ENCODE peak calls at places on chromosomes 13 and 19, in six cellular contexts. K is AG09309; R is fibroblast of pulmonary artery; H is hypothalamus; Q is COLO829; B is activated naive CD8-positive, alpha-beta T cell treated with anti-CD3 and anti-CD28 coated beads for 36 hours. Y is an unnamed sample.

GRCh38 chr19:56639217-56639616 is 3.7 kb upstream of the SMIM17 start:
- DNase-seq in Q (no peak), H (no peak), K (no peak), B (no peak), R (peak; percentile 22), Y (no peak)

GRCh38 chr19:12996542-12997094 is 1.3 kb downstream of the NFIX start:
- DNase-seq in Q (no peak), H (peak; percentile 28), B (no peak), K (no peak), R (peak; percentile 49), Y (no peak)

GRCh38 chr13:111399776-111400505 is 79.5 kb downstream of the TEX29 start:
- DNase-seq in K (no peak), R (no peak), B (no peak), H (no peak), Q (no peak), Y (no peak)

GRCh38 chr13:31242342-31242741 is 42.6 kb downstream of the B3GLCT start:
- DNase-seq in H (no peak), K (no peak), R (peak; percentile 10), B (no peak), Q (no peak), Y (no peak)

GRCh38 chr19:7500811-7501450 is 12.1 kb upstream of the PEX11G start:
- DNase-seq in K (no peak), Q (no peak), R (no peak), B (peak; percentile 80), H (peak; percentile 78), Y (peak; percentile 85)

GRCh38 chr19:1416014-1416841 is 8.8 kb downstream of the DAZAP1 start:
- DNase-seq in R (peak; percentile 28), K (no peak), Q (no peak), H (no peak), B (no peak), Y (no peak)

GRCh38 chr13:100434010-100434763 is 154.4 kb downstream of the GGACT start:
- DNase-seq in R (peak; percentile 52), K (no peak), Q (no peak), B (no peak), H (no peak), Y (no peak)

GRCh38 chr13:106528711-106529414 is 6.6 kb downstream of the EFNB2 start:
- DNase-seq in B (no peak), Q (no peak), H (no peak), K (no peak), R (no peak), Y (no peak)

GRCh38 chr19:2600914-2601870 is 101.3 kb downstream of the GNG7 start:
- DNase-seq in K (no peak), H (no peak), R (no peak), B (no peak), Q (no peak), Y (no peak)

GRCh38 chr19:45790942-45791341 is 1.7 kb downstream of the DMWD start:
- DNase-seq in H (no peak), B (no peak), Q (no peak), K (no peak), R (no peak), Y (no peak)

GRCh38 chr19:36246006-36246391 is 31.1 kb downstream of the ZNF146 start:
- DNase-seq in R (peak; percentile 14), B (no peak), Q (no peak), K (no peak), H (no peak), Y (peak; percentile 28)

GRCh38 chr19:33868821-33869412 is 72.2 kb downstream of the KCTD15 start:
- DNase-seq in B (no peak), Q (no peak), R (peak; percentile 44), H (peak; percentile 34), K (peak; percentile 1), Y (no peak)

GRCh38 chr13:106513025-106513424 is 22.4 kb downstream of the EFNB2 start:
- DNase-seq in H (no peak), K (no peak), Q (peak; percentile 79), R (peak; percentile 28), B (no peak), Y (no peak)

GRCh38 chr19:2610637-2611482 is 91.6 kb downstream of the GNG7 start:
- DNase-seq in B (peak; percentile 86), Q (peak; percentile 59), K (peak; percentile 84), H (peak; percentile 81), R (peak; percentile 96), Y (peak; percentile 68)

GRCh38 chr19:49665301-49666119 is at the start of the genes BCL2L12 and IRF3:
- DNase-seq in Q (peak; percentile 100), R (peak; percentile 97), K (peak; percentile 81), B (peak; percentile 98), H (peak; percentile 94), Y (peak; percentile 94)

GRCh38 chr19:45385392-45386221 is 15.2 kb upstream of the ERCC2 start:
- DNase-seq in R (no peak), H (no peak), K (no peak), Q (no peak), B (no peak), Y (no peak)

GRCh38 chr13:34748078-34748477 is 194.0 kb upstream of the NBEA start:
- DNase-seq in Q (peak; percentile 40), B (no peak), R (peak; percentile 99), K (peak; percentile 4), H (no peak), Y (peak; percentile 7)

GRCh38 chr13:22837980-22838615 is 342.7 kb upstream of the SGCG start:
- DNase-seq in R (no peak), Q (no peak), B (no peak), K (no peak), H (no peak), Y (no peak)

Y was measured in putamen.